ENCODE peak calls at places on chromosome 6, in seven cellular contexts. T is SK-N-SH, A is HepG2, C is K562, Z is HCT116, Y is GM12878, F is H1. W is an unnamed sample.

GRCh38 chr6:13268914-13269532 is 59.3 kb downstream of the TBC1D7 start:
- DNase-seq in Y (no peak), T (no peak), Z (no peak), A (peak), C (no peak), F (no peak), W (peak)

GRCh38 chr6:35448191-35448590 is 3.9 kb upstream of the FANCE start:
- DNase-seq in A (no peak), Z (no peak), F (no peak), T (no peak), Y (no peak), C (no peak), W (no peak)

GRCh38 chr6:73363537-73363875 is 1.0 kb downstream of the KHDC3L start:
- DNase-seq in Z (no peak), T (no peak), C (no peak), A (no peak), F (no peak), Y (no peak), W (no peak)

GRCh38 chr6:27679308-27679967 is 206.5 kb upstream of the ZNF184 start:
- DNase-seq in C (no peak), Z (no peak), F (no peak), T (no peak), A (no peak), Y (no peak), W (no peak)

GRCh38 chr6:134314236-134314821 is 3.6 kb downstream of the SGK1 start:
- DNase-seq in T (no peak), Z (no peak), F (no peak), C (no peak), A (no peak), Y (no peak), W (no peak)

GRCh38 chr6:170076466-170077165 is 214.3 kb downstream of the DLL1 start:
- DNase-seq in C (no peak), T (peak), Y (no peak), F (peak), A (no peak), Z (no peak), W (no peak)

GRCh38 chr6:22236626-22237414 is 60.0 kb downstream of the PRL start:
- DNase-seq in F (no peak), Z (no peak), T (no peak), Y (no peak), A (no peak), C (no peak), W (no peak)

GRCh38 chr6:166490671-166491500 is 95.6 kb downstream of the RAMACL start:
- DNase-seq in A (no peak), T (peak), F (no peak), Z (no peak), Y (no peak), C (no peak), W (no peak)

GRCh38 chr6:112149236-112149635 is 61.8 kb downstream of the FAM229B start:
- DNase-seq in C (no peak), T (peak), Y (no peak), Z (no peak), A (no peak), F (no peak), W (no peak)

GRCh38 chr6:149750136-149750609 is 632 bp downstream of the PCMT1 start:
- DNase-seq in A (peak), T (peak), F (peak), C (peak), Y (no peak), Z (peak), W (peak)

GRCh38 chr6:129340983-129341382 is 369.0 kb downstream of the ARHGAP18 start:
- DNase-seq in F (no peak), T (no peak), Z (no peak), Y (no peak), A (no peak), C (no peak), W (no peak)

GRCh38 chr6:146543211-146543939 is at the start of gene RAB32:
- DNase-seq in C (peak), A (peak), T (peak), Y (no peak), F (peak), Z (no peak), W (peak)

GRCh38 chr6:140957334-140957733 is 1175.4 kb upstream of the GJE1 start:
- DNase-seq in Z (no peak), A (no peak), F (no peak), T (no peak), Y (no peak), C (no peak), W (no peak)

GRCh38 chr6:27188206-27188884 is 59.2 kb upstream of the PRSS16 start:
- DNase-seq in Z (peak), T (peak), Y (peak), A (peak), C (peak), F (peak), W (no peak)

GRCh38 chr6:126033696-126034095 is 47.4 kb downstream of the TRMT11 start:
- DNase-seq in Y (no peak), A (peak), F (no peak), T (peak), Z (no peak), C (peak), W (peak)

GRCh38 chr6:132023490-132023889 is 72.3 kb upstream of the CCN2 start:
- DNase-seq in T (no peak), Y (no peak), A (peak), C (no peak), Z (peak), F (no peak), W (no peak)

GRCh38 chr6:138607478-138608433 is 108.5 kb upstream of the NHSL1 start:
- DNase-seq in A (no peak), F (no peak), Z (no peak), T (no peak), Y (no peak), C (no peak), W (no peak)

GRCh38 chr6:169398342-169399105 is 144.9 kb upstream of the THBS2 start:
- DNase-seq in F (no peak), Z (no peak), T (no peak), C (no peak), A (no peak), Y (no peak), W (no peak)

GRCh38 chr6:29631209-29631810 is 1.7 kb downstream of the GABBR1 start:
- DNase-seq in C (peak), Z (no peak), T (no peak), A (no peak), F (peak), Y (no peak), W (no peak)

GRCh38 chr6:28643017-28643740 is 117.5 kb downstream of the GPX5 start:
- DNase-seq in Y (peak), T (peak), A (peak), C (peak), Z (peak), F (peak), W (peak)

GRCh38 chr6:90285611-90286381 is 10.8 kb downstream of the BACH2 start:
- DNase-seq in Z (peak), T (peak), C (peak), A (peak), F (no peak), Y (peak), W (no peak)

GRCh38 chr6:75882734-75883133 is 133.7 kb downstream of the MYO6 start:
- DNase-seq in F (no peak), Y (no peak), T (no peak), C (no peak), Z (no peak), A (no peak), W (no peak)

GRCh38 chr6:149077208-149077607 is 240.3 kb upstream of the TAB2 start:
- DNase-seq in Z (no peak), Y (no peak), F (no peak), T (no peak), A (no peak), C (no peak), W (no peak)

DNA sequence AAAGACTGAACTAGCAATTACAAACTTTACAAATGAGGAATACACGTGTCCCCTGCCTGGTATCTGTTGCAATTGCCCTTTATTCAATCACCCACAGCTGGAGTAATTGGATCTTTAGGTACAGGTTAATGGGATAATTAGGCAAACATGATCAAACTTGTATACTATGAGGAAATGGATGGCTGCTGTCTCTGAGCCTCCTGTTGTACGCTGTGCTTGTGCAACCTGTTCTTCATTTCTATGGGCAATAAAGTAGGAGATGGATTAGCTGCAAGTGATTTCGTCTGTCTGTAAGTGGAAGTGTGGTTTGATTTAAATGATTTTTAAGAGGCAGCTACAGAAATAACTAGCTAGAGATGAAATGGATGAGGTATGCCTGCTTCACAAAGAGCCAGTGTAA is 474.0 kb downstream of the RNF144B start:
- DNase-seq in A (no peak), Z (no peak), Y (no peak), F (no peak), C (no peak), T (no peak), W (no peak)
- TF ChIP-seq YY1 in A (no peak), Z (no peak), Y (no peak), F (no peak), C (no peak), T (no peak), W (no peak)

DNA sequence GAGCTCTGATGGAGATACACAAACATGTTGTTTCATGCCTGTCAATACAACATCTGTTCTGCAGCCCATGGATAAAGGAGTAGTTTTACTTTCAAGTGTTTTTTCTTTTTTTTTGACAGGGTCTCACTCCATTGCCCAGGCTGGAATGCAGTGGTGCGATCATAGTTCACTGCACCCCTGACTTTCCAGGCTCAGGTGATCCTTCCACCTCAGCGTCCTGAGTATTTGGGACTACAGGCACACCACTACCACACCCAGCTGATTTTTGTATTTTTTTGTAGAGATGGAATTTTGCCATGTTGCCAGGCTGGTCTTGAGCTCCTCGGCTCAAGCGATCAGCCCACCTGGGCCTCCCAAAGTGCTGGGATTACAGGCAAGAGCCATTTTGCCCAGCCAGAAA is 97.0 kb downstream of the SMAP1 start:
- DNase-seq in A (no peak), T (no peak), C (no peak), F (no peak), Y (no peak), Z (no peak), W (no peak)
- TF ChIP-seq YY1 in A (no peak), T (no peak), C (no peak), F (no peak), Y (no peak), Z (no peak), W (no peak)

GRCh38 chr6:47135772-47136171 is 93.6 kb upstream of the ADGRF1 start:
- DNase-seq in Y (no peak), C (peak), F (no peak), A (peak), T (no peak), Z (peak), W (no peak)
- TF ChIP-seq YY1 in Y (no peak), C (no peak), F (no peak), A (no peak), T (peak), Z (peak), W (no peak)

DNA sequence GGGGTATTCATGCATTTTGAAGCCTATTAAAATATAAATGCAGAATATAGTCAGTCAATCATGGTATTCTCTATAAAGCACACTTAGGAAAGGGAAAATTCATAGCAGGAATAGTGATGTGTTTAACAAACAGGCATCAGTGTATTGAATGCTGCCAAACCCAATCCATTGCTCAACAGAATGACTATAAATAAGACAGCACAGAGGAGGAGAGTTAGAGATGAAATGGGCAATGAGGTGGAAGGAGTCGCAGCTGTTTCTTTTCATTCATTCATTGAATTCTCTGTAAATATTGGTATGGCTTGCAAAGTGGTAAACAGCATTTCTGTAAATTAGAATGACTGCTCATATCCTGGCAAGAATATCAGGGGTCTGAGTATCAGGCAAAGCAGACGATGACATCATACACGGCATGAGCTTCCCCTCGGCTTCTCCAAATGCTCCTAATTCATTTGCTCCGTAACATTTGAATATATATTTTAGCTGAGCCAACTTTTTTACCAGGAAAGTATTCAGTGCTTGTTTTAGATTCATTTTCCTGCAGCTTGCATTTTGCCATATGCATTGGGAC is 703.6 kb upstream of the SLC35B3 start:
- DNase-seq in Y (no peak), C (no peak), A (no peak), F (no peak), Z (no peak), T (no peak), W (no peak)
- TF ChIP-seq YY1 in Y (no peak), C (no peak), A (no peak), F (no peak), Z (no peak), T (no peak), W (no peak)